ENCODE peak calls at places on chromosomes 2 and 18, in five cellular contexts. One of them, this sample, is unnamed. For H3K36me3 and H3K27me3, the result is how much of the 10 kb centered on the place peaks cover.

GRCh38 chr2:76310894-76311293 is 600.2 kb upstream of the GCFC2 start:
- DNase-seq in GM23338: no peak
- DNase-seq in heart right ventricle: no peak
- DNase-seq in endodermal cell: no peak
- DNase-seq in GM23248: no peak
- DNase-seq in this sample: no peak

GRCh38 chr2:121705958-121706357 is 30.7 kb downstream of the NIFK start:
- DNase-seq in GM23338: no peak
- DNase-seq in heart right ventricle: no peak
- DNase-seq in endodermal cell: no peak
- DNase-seq in GM23248: no peak
- DNase-seq in this sample: no peak

GRCh38 chr2:69464575-69464974 is 27.3 kb upstream of the NFU1 start:
- DNase-seq in GM23338: no peak
- DNase-seq in heart right ventricle: peak
- DNase-seq in endodermal cell: no peak
- DNase-seq in GM23248: peak
- DNase-seq in this sample: no peak

GRCh38 chr18:48222118-48222517 is 187.1 kb downstream of the ZBTB7C start:
- DNase-seq in GM23338: no peak
- DNase-seq in heart right ventricle: peak
- DNase-seq in endodermal cell: no peak
- DNase-seq in GM23248: peak
- DNase-seq in this sample: no peak

GRCh38 chr2:61721382-61721781 is 132.5 kb downstream of the FAM161A start:
- DNase-seq in GM23338: no peak
- DNase-seq in heart right ventricle: no peak
- DNase-seq in endodermal cell: no peak
- DNase-seq in GM23248: no peak
- DNase-seq in this sample: no peak

GRCh38 chr2:217248312-217248935 is 388.6 kb upstream of the TNP1 start:
- DNase-seq in GM23338: peak
- DNase-seq in heart right ventricle: peak
- DNase-seq in endodermal cell: peak
- DNase-seq in GM23248: no peak
- DNase-seq in this sample: peak

GRCh38 chr2:220104871-220105351 is 477.5 kb downstream of the SLC4A3 start:
- DNase-seq in GM23338: peak
- DNase-seq in heart right ventricle: peak
- DNase-seq in endodermal cell: peak
- DNase-seq in GM23248: peak
- DNase-seq in this sample: no peak

GRCh38 chr2:10272464-10272863 is 30.2 kb upstream of the HPCAL1 start:
- DNase-seq in GM23338: no peak
- DNase-seq in heart right ventricle: no peak
- DNase-seq in endodermal cell: peak
- DNase-seq in GM23248: no peak
- DNase-seq in this sample: peak

GRCh38 chr2:149258531-149258930 is 71.9 kb upstream of the LYPD6 start:
- DNase-seq in GM23338: peak
- DNase-seq in heart right ventricle: no peak
- DNase-seq in endodermal cell: no peak
- DNase-seq in GM23248: no peak
- DNase-seq in this sample: no peak

GRCh38 chr2:219497495-219498279 is 1.0 kb upstream of the GMPPA start:
- DNase-seq in GM23338: peak
- DNase-seq in heart right ventricle: peak
- DNase-seq in endodermal cell: peak
- DNase-seq in GM23248: peak
- DNase-seq in this sample: peak

GRCh38 chr18:3599861-3600260 is 149.9 kb downstream of the TGIF1 start:
- DNase-seq in GM23338: no peak
- DNase-seq in heart right ventricle: no peak
- DNase-seq in endodermal cell: no peak
- DNase-seq in GM23248: no peak
- DNase-seq in this sample: no peak

GRCh38 chr2:181431674-181432073 is 25.5 kb upstream of the ITGA4 start:
- DNase-seq in GM23338: no peak
- DNase-seq in heart right ventricle: no peak
- DNase-seq in endodermal cell: no peak
- DNase-seq in GM23248: no peak
- DNase-seq in this sample: no peak

GRCh38 chr2:218878941-218879761 is 1.5 kb upstream of the WNT10A start:
- DNase-seq in GM23338: no peak
- DNase-seq in heart right ventricle: no peak
- DNase-seq in endodermal cell: peak
- DNase-seq in GM23248: no peak
- DNase-seq in this sample: peak

GRCh38 chr2:15705310-15705709 is 113.6 kb downstream of the DDX1 start:
- DNase-seq in GM23338: no peak
- DNase-seq in heart right ventricle: no peak
- DNase-seq in endodermal cell: no peak
- DNase-seq in GM23248: no peak
- DNase-seq in this sample: no peak

GRCh38 chr2:96135621-96136020 is 2.7 kb downstream of the ASTL start:
- DNase-seq in GM23338: no peak
- DNase-seq in heart right ventricle: no peak
- DNase-seq in endodermal cell: no peak
- DNase-seq in GM23248: no peak
- DNase-seq in this sample: no peak

GRCh38 chr2:95382128-95382645 is 20.3 kb upstream of the FAHD2A start:
- DNase-seq in GM23338: no peak
- DNase-seq in heart right ventricle: no peak
- DNase-seq in endodermal cell: peak
- DNase-seq in GM23248: no peak
- DNase-seq in this sample: no peak

GRCh38 chr2:239717706-239718105 is 307.4 kb downstream of the NDUFA10 start:
- DNase-seq in GM23338: no peak
- DNase-seq in heart right ventricle: no peak
- DNase-seq in endodermal cell: peak
- DNase-seq in GM23248: no peak
- DNase-seq in this sample: peak

GRCh38 chr18:38198956-38199355 is 633.4 kb upstream of the CELF4 start:
- DNase-seq in GM23338: peak
- DNase-seq in heart right ventricle: no peak
- DNase-seq in endodermal cell: peak
- DNase-seq in GM23248: no peak
- DNase-seq in this sample: peak

GRCh38 chr2:188983427-188984101 is 9.4 kb downstream of the COL3A1 start:
- DNase-seq in GM23338: peak
- DNase-seq in heart right ventricle: no peak
- DNase-seq in endodermal cell: no peak
- DNase-seq in GM23248: peak
- DNase-seq in this sample: peak

GRCh38 chr18:57801379-57802165 is 1.5 kb downstream of the ATP8B1 start:
- DNase-seq in GM23338: peak
- DNase-seq in heart right ventricle: no peak
- DNase-seq in endodermal cell: peak
- DNase-seq in GM23248: peak
- DNase-seq in this sample: peak

GRCh38 chr2:158644139-158644538 is 151.0 kb upstream of the DAPL1 start:
- DNase-seq in GM23338: no peak
- DNase-seq in heart right ventricle: no peak
- DNase-seq in endodermal cell: no peak
- DNase-seq in GM23248: peak
- DNase-seq in this sample: no peak

GRCh38 chr2:232023426-232023825 is 61.9 kb downstream of the DIS3L2 start:
- DNase-seq in GM23338: no peak
- DNase-seq in heart right ventricle: no peak
- DNase-seq in endodermal cell: no peak
- DNase-seq in GM23248: no peak
- DNase-seq in this sample: no peak

DNA sequence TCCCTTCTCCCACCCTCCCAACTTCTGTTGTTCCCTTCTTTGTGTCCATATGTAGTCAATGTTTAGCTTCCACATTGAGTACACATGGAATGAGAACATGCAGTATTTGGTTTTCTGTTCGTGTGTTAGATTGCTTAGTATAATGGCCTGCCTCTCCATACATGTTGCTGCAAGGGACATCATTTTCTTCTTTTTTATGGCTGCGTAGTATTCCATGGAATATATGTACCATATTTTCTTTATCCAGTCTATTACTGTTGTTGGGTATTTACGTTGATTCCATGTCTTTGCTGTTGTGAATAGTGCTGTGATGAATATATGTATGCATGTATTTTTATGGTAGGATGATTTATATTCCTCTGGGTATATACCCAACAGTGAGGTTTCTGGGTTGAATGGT is 42.0 kb downstream of the NUP35 start:
- DNase-seq in GM23338: no peak
- DNase-seq in heart right ventricle: no peak
- DNase-seq in endodermal cell: no peak
- DNase-seq in GM23248: no peak
- DNase-seq in this sample: no peak
- H3K36me3 ChIP-seq in GM23338: under half
- H3K36me3 ChIP-seq in heart right ventricle: under half
- H3K36me3 ChIP-seq in endodermal cell: under half
- H3K36me3 ChIP-seq in GM23248: under half
- H3K36me3 ChIP-seq in this sample: under half

GRCh38 chr2:241803387-241804325 is 5.3 kb upstream of the NEU4 start:
- DNase-seq in GM23338: peak
- DNase-seq in heart right ventricle: peak
- DNase-seq in endodermal cell: peak
- DNase-seq in GM23248: peak
- DNase-seq in this sample: peak
- H3K27me3 ChIP-seq in GM23338: under half
- H3K27me3 ChIP-seq in heart right ventricle: under half
- H3K27me3 ChIP-seq in endodermal cell: under half
- H3K27me3 ChIP-seq in GM23248: under half
- H3K27me3 ChIP-seq in this sample: under half

GRCh38 chr2:32755666-32756065 is 127.8 kb downstream of the TTC27 start:
- DNase-seq in GM23338: no peak
- DNase-seq in heart right ventricle: no peak
- DNase-seq in endodermal cell: no peak
- DNase-seq in GM23248: no peak
- DNase-seq in this sample: no peak
- H3K36me3 ChIP-seq in GM23338: under half
- H3K36me3 ChIP-seq in heart right ventricle: under half
- H3K36me3 ChIP-seq in endodermal cell: under half
- H3K36me3 ChIP-seq in GM23248: under half
- H3K36me3 ChIP-seq in this sample: under half

DNA sequence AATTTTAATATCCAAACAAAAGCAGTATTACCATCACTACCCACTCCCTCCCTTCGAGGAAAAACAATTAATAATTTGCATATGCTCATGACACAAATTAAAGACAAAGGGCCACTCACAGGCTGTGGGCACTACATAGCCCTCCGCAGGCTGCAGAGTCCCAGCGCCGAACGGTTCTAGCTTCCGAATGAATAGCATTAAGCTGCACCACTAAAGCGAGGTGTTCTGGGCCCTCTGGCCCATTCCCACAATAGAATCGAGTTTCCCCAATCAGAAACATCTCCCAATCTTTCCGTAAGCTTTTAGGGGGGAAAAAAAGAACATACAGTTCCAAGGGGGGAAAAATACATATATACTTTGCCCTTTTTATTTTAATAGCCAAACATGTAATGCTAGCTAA is 14.5 kb upstream of the SIX3 start:
- DNase-seq in GM23338: peak
- DNase-seq in heart right ventricle: no peak
- DNase-seq in endodermal cell: peak
- DNase-seq in GM23248: no peak
- DNase-seq in this sample: peak
- H3K27me3 ChIP-seq in GM23338: half or more
- H3K27me3 ChIP-seq in heart right ventricle: half or more
- H3K27me3 ChIP-seq in endodermal cell: half or more
- H3K27me3 ChIP-seq in GM23248: half or more
- H3K27me3 ChIP-seq in this sample: half or more